ENCODE peak calls at places on chromosomes 11 and 22, in four cellular contexts. One of them, this sample, is unnamed. For H3K36me3 and H3K4me1, the result is how much of the 10 kb centered on the place peaks cover.

GRCh38 chr11:77470971-77471370 is 2.9 kb downstream of the PAK1 start:
- DNase-seq in kidney: no peak
- DNase-seq in lung: no peak
- DNase-seq in HCT116: no peak
- DNase-seq in this sample: no peak

GRCh38 chr22:33438273-33438672 is 380.1 kb upstream of the SYN3 start:
- DNase-seq in HCT116: no peak
- DNase-seq in lung: no peak
- DNase-seq in kidney: no peak
- DNase-seq in this sample: no peak

GRCh38 chr11:18650859-18651557 is 16.9 kb upstream of the SPTY2D1 start:
- DNase-seq in lung: peak
- DNase-seq in HCT116: peak
- DNase-seq in kidney: no peak
- DNase-seq in this sample: peak

GRCh38 chr11:63567044-63567840 is 4.1 kb upstream of the PLAAT2 start:
- DNase-seq in lung: no peak
- DNase-seq in HCT116: peak
- DNase-seq in kidney: no peak
- DNase-seq in this sample: no peak

GRCh38 chr11:75400110-75400865 is 970 bp downstream of the RPS3 start:
- DNase-seq in kidney: no peak
- DNase-seq in HCT116: no peak
- DNase-seq in lung: no peak
- DNase-seq in this sample: no peak

GRCh38 chr11:23288001-23288783 is 427.9 kb upstream of the CCDC179 start:
- DNase-seq in HCT116: no peak
- DNase-seq in lung: no peak
- DNase-seq in kidney: no peak
- DNase-seq in this sample: no peak

GRCh38 chr11:68454767-68455166 is 5.8 kb upstream of the PPP6R3 start:
- DNase-seq in HCT116: no peak
- DNase-seq in kidney: no peak
- DNase-seq in lung: no peak
- DNase-seq in this sample: no peak

GRCh38 chr11:85746640-85747039 is 60.6 kb upstream of the CCDC89 start:
- DNase-seq in kidney: no peak
- DNase-seq in lung: no peak
- DNase-seq in HCT116: no peak
- DNase-seq in this sample: no peak

GRCh38 chr11:64890084-64890944 is 11.9 kb upstream of the EHD1 start:
- DNase-seq in HCT116: no peak
- DNase-seq in lung: no peak
- DNase-seq in kidney: no peak
- DNase-seq in this sample: no peak

GRCh38 chr11:3158821-3159220 is 6.3 kb downstream of the OSBPL5 start:
- DNase-seq in kidney: peak
- DNase-seq in HCT116: no peak
- DNase-seq in lung: no peak
- DNase-seq in this sample: no peak

GRCh38 chr22:45903355-45904149 is 73.4 kb downstream of the WNT7B start:
- DNase-seq in lung: no peak
- DNase-seq in HCT116: no peak
- DNase-seq in kidney: no peak
- DNase-seq in this sample: peak

GRCh38 chr11:64485077-64485476 is 105.9 kb upstream of the SLC22A12 start:
- DNase-seq in kidney: no peak
- DNase-seq in HCT116: no peak
- DNase-seq in lung: no peak
- DNase-seq in this sample: no peak

GRCh38 chr22:36329217-36330078 is 58.3 kb downstream of the MYH9 start:
- DNase-seq in lung: peak
- DNase-seq in kidney: peak
- DNase-seq in HCT116: peak
- DNase-seq in this sample: no peak

GRCh38 chr11:12079726-12080556 is 30.4 kb upstream of the MICAL2 start:
- DNase-seq in lung: no peak
- DNase-seq in HCT116: peak
- DNase-seq in kidney: peak
- DNase-seq in this sample: no peak

GRCh38 chr11:68506908-68507307 is 46.4 kb downstream of the PPP6R3 start:
- DNase-seq in kidney: no peak
- DNase-seq in HCT116: no peak
- DNase-seq in lung: no peak
- DNase-seq in this sample: no peak

GRCh38 chr11:47047972-47048371 is 111.4 kb downstream of the CSTPP1 start:
- DNase-seq in kidney: no peak
- DNase-seq in lung: no peak
- DNase-seq in HCT116: no peak
- DNase-seq in this sample: no peak

GRCh38 chr11:76090821-76091220 is 115.5 kb downstream of the WNT11 start:
- DNase-seq in lung: no peak
- DNase-seq in kidney: no peak
- DNase-seq in HCT116: no peak
- DNase-seq in this sample: no peak

GRCh38 chr22:40363059-40363458 is 7.3 kb upstream of the SGSM3 start:
- DNase-seq in HCT116: no peak
- DNase-seq in kidney: no peak
- DNase-seq in lung: no peak
- DNase-seq in this sample: no peak

GRCh38 chr11:123235687-123236261 is 40.7 kb upstream of the CLMP start:
- DNase-seq in lung: no peak
- DNase-seq in HCT116: peak
- DNase-seq in kidney: no peak
- DNase-seq in this sample: no peak

GRCh38 chr11:71139516-71140205 is 112.7 kb downstream of the SHANK2 start:
- DNase-seq in lung: peak
- DNase-seq in kidney: peak
- DNase-seq in HCT116: no peak
- DNase-seq in this sample: peak

GRCh38 chr11:96050435-96051182 is 126.7 kb upstream of the MTMR2 start:
- DNase-seq in HCT116: no peak
- DNase-seq in kidney: no peak
- DNase-seq in lung: no peak
- DNase-seq in this sample: no peak

GRCh38 chr11:101126551-101127347 is 2.9 kb downstream of the PGR start:
- DNase-seq in kidney: peak
- DNase-seq in lung: no peak
- DNase-seq in HCT116: no peak
- DNase-seq in this sample: no peak

GRCh38 chr22:40592352-40593113 is 44.0 kb downstream of the MRTFA start:
- DNase-seq in kidney: no peak
- DNase-seq in lung: no peak
- DNase-seq in HCT116: no peak
- DNase-seq in this sample: no peak

GRCh38 chr11:9001736-9002135 is 2.1 kb downstream of the NRIP3 start:
- DNase-seq in kidney: no peak
- DNase-seq in lung: no peak
- DNase-seq in HCT116: peak
- DNase-seq in this sample: no peak

GRCh38 chr11:109981028-109981636 is 112.1 kb upstream of the ZC3H12C start:
- DNase-seq in lung: no peak
- DNase-seq in kidney: no peak
- DNase-seq in HCT116: no peak
- DNase-seq in this sample: no peak

GRCh38 chr22:29147241-29147919 is 58.3 kb upstream of the EMID1 start:
- DNase-seq in lung: no peak
- DNase-seq in kidney: peak
- DNase-seq in HCT116: no peak
- DNase-seq in this sample: no peak

GRCh38 chr11:10725907-10726253 is 25.2 kb upstream of the CTR9 start:
- DNase-seq in HCT116: no peak
- DNase-seq in kidney: no peak
- DNase-seq in lung: no peak
- DNase-seq in this sample: no peak

GRCh38 chr11:19689281-19689975 is 23.2 kb upstream of the NAV2 start:
- DNase-seq in kidney: no peak
- DNase-seq in HCT116: no peak
- DNase-seq in lung: no peak
- DNase-seq in this sample: no peak

GRCh38 chr11:96037267-96037990 is 113.5 kb upstream of the MTMR2 start:
- DNase-seq in lung: no peak
- DNase-seq in HCT116: no peak
- DNase-seq in kidney: no peak
- DNase-seq in this sample: no peak

GRCh38 chr11:27896096-27896495 is 195.8 kb upstream of the BDNF start:
- DNase-seq in HCT116: no peak
- DNase-seq in kidney: no peak
- DNase-seq in lung: no peak
- DNase-seq in this sample: no peak

GRCh38 chr11:821513-822371 is 3.0 kb downstream of the PNPLA2 start:
- DNase-seq in HCT116: no peak
- DNase-seq in kidney: no peak
- DNase-seq in lung: no peak
- DNase-seq in this sample: peak

GRCh38 chr11:8593935-8594909 is at the start of gene STK33:
- DNase-seq in HCT116: peak
- DNase-seq in lung: peak
- DNase-seq in kidney: peak
- DNase-seq in this sample: peak

GRCh38 chr11:73379189-73379880 is 3.1 kb downstream of the RELT start:
- DNase-seq in lung: peak
- DNase-seq in HCT116: no peak
- DNase-seq in kidney: no peak
- DNase-seq in this sample: peak

GRCh38 chr22:22348127-22348814 is 103.7 kb downstream of the VPREB1 start:
- DNase-seq in lung: no peak
- DNase-seq in kidney: no peak
- DNase-seq in HCT116: peak
- DNase-seq in this sample: no peak

GRCh38 chr11:1825785-1826451 is 8.9 kb upstream of the SYT8 start:
- DNase-seq in kidney: no peak
- DNase-seq in lung: no peak
- DNase-seq in HCT116: no peak
- DNase-seq in this sample: peak

GRCh38 chr11:10117709-10118341 is 176.2 kb downstream of the SBF2 start:
- DNase-seq in kidney: no peak
- DNase-seq in HCT116: no peak
- DNase-seq in lung: no peak
- DNase-seq in this sample: no peak

GRCh38 chr22:19041403-19042074 is 80.7 kb downstream of the DGCR2 start:
- DNase-seq in lung: no peak
- DNase-seq in kidney: peak
- DNase-seq in HCT116: no peak
- DNase-seq in this sample: no peak
- H3K36me3 ChIP-seq in lung: under half
- H3K36me3 ChIP-seq in kidney: under half
- H3K36me3 ChIP-seq in HCT116: under half
- H3K36me3 ChIP-seq in this sample: under half

DNA sequence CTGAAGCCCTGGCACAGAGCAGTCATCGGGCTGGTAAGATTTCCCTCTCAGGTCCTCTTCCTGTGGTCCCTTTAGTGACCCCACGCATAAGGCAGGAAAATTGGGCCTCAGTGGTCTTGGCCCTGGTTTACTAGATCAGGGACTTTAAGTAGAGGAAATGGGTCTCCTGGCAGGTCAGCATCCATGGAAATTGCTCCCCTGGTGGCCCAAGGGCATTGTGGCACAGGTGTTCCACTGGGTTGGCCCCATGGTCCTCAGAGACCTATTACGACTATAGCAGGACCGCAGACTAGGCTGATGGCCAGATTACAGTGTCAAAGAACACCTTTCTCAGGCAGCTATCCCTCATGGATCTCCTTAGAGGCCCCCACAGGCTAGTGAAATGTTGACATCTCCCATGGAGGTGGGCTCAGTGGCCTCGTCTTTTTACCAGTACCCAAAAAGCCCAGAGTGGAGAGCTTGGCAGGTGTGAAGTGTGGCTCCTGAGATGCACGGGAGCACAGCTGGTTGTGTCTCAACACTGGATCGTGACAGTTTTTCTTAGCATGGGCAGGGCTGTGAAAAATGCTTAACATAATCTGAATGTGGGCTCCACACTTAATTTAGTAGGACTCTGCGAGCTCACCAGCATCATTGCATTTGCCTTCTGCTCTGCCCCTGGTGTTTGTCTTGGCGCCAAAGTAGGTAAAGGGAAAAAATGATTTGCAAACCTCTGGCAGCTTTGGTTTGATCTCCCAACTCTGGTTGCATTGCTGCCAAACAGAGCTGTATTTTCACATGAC is 74.2 kb downstream of the ZBTB16 start:
- DNase-seq in kidney: no peak
- DNase-seq in HCT116: no peak
- DNase-seq in lung: no peak
- DNase-seq in this sample: peak
- TF ChIP-seq CTCF in kidney: no peak
- TF ChIP-seq CTCF in HCT116: no peak
- TF ChIP-seq CTCF in lung: no peak
- TF ChIP-seq CTCF in this sample: no peak

GRCh38 chr11:125074511-125075241 is 11.6 kb downstream of the SLC37A2 start:
- DNase-seq in lung: no peak
- DNase-seq in HCT116: no peak
- DNase-seq in kidney: no peak
- DNase-seq in this sample: no peak
- H3K4me1 ChIP-seq in lung: under half
- H3K4me1 ChIP-seq in HCT116: under half
- H3K4me1 ChIP-seq in kidney: under half
- H3K4me1 ChIP-seq in this sample: under half

GRCh38 chr22:25032066-25032465 is 79.5 kb downstream of the KIAA1671 start:
- DNase-seq in kidney: no peak
- DNase-seq in HCT116: no peak
- DNase-seq in lung: no peak
- DNase-seq in this sample: no peak

GRCh38 chr22:25038239-25038638 is 85.7 kb downstream of the KIAA1671 start:
- DNase-seq in lung: no peak
- DNase-seq in HCT116: no peak
- DNase-seq in kidney: no peak
- DNase-seq in this sample: no peak

GRCh38 chr22:25038771-25039170 is 86.3 kb downstream of the KIAA1671 start:
- DNase-seq in lung: no peak
- DNase-seq in HCT116: no peak
- DNase-seq in kidney: no peak
- DNase-seq in this sample: no peak

GRCh38 chr22:25039255-25039654 is 86.7 kb downstream of the KIAA1671 start:
- DNase-seq in kidney: no peak
- DNase-seq in HCT116: no peak
- DNase-seq in lung: no peak
- DNase-seq in this sample: peak

DNA sequence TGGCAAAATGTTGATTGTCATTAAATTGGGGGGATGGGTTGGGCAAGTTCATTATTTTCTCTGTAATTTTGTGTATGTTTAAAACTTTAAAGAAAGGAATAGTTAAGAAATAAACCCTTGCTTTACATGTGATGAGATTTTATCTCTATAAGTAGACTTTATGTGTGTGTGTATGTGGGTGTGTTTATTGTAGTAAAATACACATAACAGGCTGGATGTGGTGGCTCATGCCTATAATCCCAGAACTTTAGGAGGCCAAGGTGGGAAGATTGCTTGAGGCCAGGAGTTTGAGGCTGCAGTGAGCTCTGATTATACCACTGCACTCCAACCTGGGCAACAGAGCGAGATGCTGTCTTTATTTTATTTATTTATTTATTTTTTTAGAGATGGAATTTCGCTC is 83.2 kb downstream of the KIAA1671 start:
- DNase-seq in kidney: no peak
- DNase-seq in HCT116: no peak
- DNase-seq in lung: no peak
- DNase-seq in this sample: no peak
- H3K36me3 ChIP-seq in kidney: under half
- H3K36me3 ChIP-seq in HCT116: under half
- H3K36me3 ChIP-seq in lung: under half
- H3K36me3 ChIP-seq in this sample: under half